ENCODE peak calls at places on chromosomes 6 and 20, in seven cellular contexts. J is dorsolateral prefrontal cortex, Y is HFF-Myc, B is ovary, S is AG04450, X is left ventricle myocardium inferior, I is GM23248. A is an unnamed sample.

GRCh38 chr6:43835872-43836419 is 65.9 kb downstream of the VEGFA start:
- DNase-seq in J (no peak), Y (no peak), B (no peak), S (no peak), X (no peak), I (peak), A (no peak)

GRCh38 chr6:12967686-12968085 is 251.1 kb downstream of the PHACTR1 start:
- DNase-seq in J (no peak), Y (peak), B (no peak), S (no peak), X (no peak), I (peak), A (peak)

GRCh38 chr6:20208687-20209378 is 3.4 kb downstream of the MBOAT1 start:
- DNase-seq in J (no peak), Y (no peak), B (no peak), S (no peak), X (no peak), I (no peak), A (no peak)

GRCh38 chr20:59765599-59766177 is 161.3 kb downstream of the PHACTR3 start:
- DNase-seq in J (no peak), Y (no peak), B (no peak), S (no peak), X (no peak), I (peak), A (no peak)

GRCh38 chr20:11338506-11339306 is 579.0 kb upstream of the BTBD3 start:
- DNase-seq in J (no peak), Y (no peak), B (no peak), S (no peak), X (no peak), I (peak), A (no peak)

GRCh38 chr6:160348552-160349441 is 619 bp downstream of the SLC22A3 start:
- DNase-seq in J (no peak), Y (no peak), B (peak), S (no peak), X (no peak), I (peak), A (no peak)

GRCh38 chr20:57678340-57678739 is 31.5 kb downstream of the PMEPA1 start:
- DNase-seq in J (no peak), Y (no peak), B (no peak), S (no peak), X (no peak), I (no peak), A (no peak)

GRCh38 chr6:110180228-110181008 is at the start of gene CDC40:
- DNase-seq in J (peak), Y (no peak), B (peak), S (no peak), X (peak), I (peak), A (no peak)

GRCh38 chr6:111683749-111684267 is 78.1 kb upstream of the TRAF3IP2 start:
- DNase-seq in J (no peak), Y (no peak), B (peak), S (peak), X (no peak), I (peak), A (peak)

GRCh38 chr6:28060381-28060780 is 20.0 kb upstream of the ZNF165 start:
- DNase-seq in J (no peak), Y (no peak), B (no peak), S (no peak), X (no peak), I (no peak), A (no peak)

GRCh38 chr6:128519132-128519930 is 1.1 kb downstream of the PTPRK start:
- DNase-seq in J (no peak), Y (no peak), B (peak), S (no peak), X (peak), I (peak), A (no peak)

GRCh38 chr6:159935065-159935464 is 33.8 kb upstream of the IGF2R start:
- DNase-seq in J (no peak), Y (no peak), B (no peak), S (no peak), X (no peak), I (peak), A (no peak)

GRCh38 chr20:21573259-21573658 is 59.4 kb upstream of the NKX2-2 start:
- DNase-seq in J (no peak), Y (no peak), B (no peak), S (no peak), X (no peak), I (no peak), A (no peak)

GRCh38 chr20:25076201-25076600 is 5.7 kb downstream of the VSX1 start:
- DNase-seq in J (no peak), Y (no peak), B (no peak), S (no peak), X (no peak), I (no peak), A (no peak)

GRCh38 chr6:17932362-17932852 is 55.0 kb downstream of the KIF13A start:
- DNase-seq in J (no peak), Y (peak), B (peak), S (peak), X (peak), I (peak), A (peak)

GRCh38 chr20:23366384-23366783 is 4.4 kb downstream of the GZF1 start:
- DNase-seq in J (no peak), Y (no peak), B (no peak), S (no peak), X (no peak), I (peak), A (no peak)

GRCh38 chr20:2890743-2891142 is 17.5 kb downstream of the PTPRA start:
- DNase-seq in J (no peak), Y (no peak), B (no peak), S (no peak), X (no peak), I (peak), A (no peak)

GRCh38 chr6:154614101-154614500 is 103.6 kb upstream of the CNKSR3 start:
- DNase-seq in J (no peak), Y (peak), B (no peak), S (no peak), X (no peak), I (peak), A (no peak)

GRCh38 chr6:168111911-168112310 is 32.9 kb upstream of the FRMD1 start:
- DNase-seq in J (no peak), Y (no peak), B (no peak), S (no peak), X (no peak), I (no peak), A (no peak)

GRCh38 chr6:53530346-53530745 is 14.6 kb downstream of the GCLC start:
- DNase-seq in J (no peak), Y (no peak), B (no peak), S (no peak), X (peak), I (peak), A (no peak)

GRCh38 chr6:20182926-20183521 is 29.2 kb downstream of the MBOAT1 start:
- DNase-seq in J (no peak), Y (no peak), B (no peak), S (no peak), X (peak), I (peak), A (no peak)

GRCh38 chr6:39377530-39377929 is 55.0 kb upstream of the KCNK16 start:
- DNase-seq in J (peak), Y (peak), B (peak), S (no peak), X (peak), I (peak), A (no peak)

GRCh38 chr6:36198986-36199385 is 2.4 kb downstream of the BRPF3 start:
- DNase-seq in J (no peak), Y (no peak), B (no peak), S (no peak), X (no peak), I (no peak), A (no peak)

GRCh38 chr20:24160563-24161355 is 172.2 kb upstream of the GGTLC1 start:
- DNase-seq in J (peak), Y (no peak), B (no peak), S (peak), X (peak), I (peak), A (peak)

GRCh38 chr20:58017237-58017969 is 211.1 kb downstream of the ANKRD60 start:
- DNase-seq in J (peak), Y (no peak), B (no peak), S (no peak), X (no peak), I (peak), A (no peak)

GRCh38 chr6:158496700-158497099 is 63.2 kb upstream of the TMEM181 start:
- DNase-seq in J (no peak), Y (no peak), B (no peak), S (no peak), X (no peak), I (no peak), A (no peak)

GRCh38 chr20:17558154-17558940 is 11.5 kb upstream of the DSTN start:
- DNase-seq in J (no peak), Y (peak), B (no peak), S (peak), X (no peak), I (peak), A (peak)

GRCh38 chr6:21185849-21186478 is 407.6 kb upstream of the SOX4 start:
- DNase-seq in J (no peak), Y (no peak), B (no peak), S (no peak), X (no peak), I (no peak), A (no peak)

GRCh38 chr6:46242921-46243320 is 72.1 kb upstream of the ENPP5 start:
- DNase-seq in J (no peak), Y (no peak), B (no peak), S (no peak), X (no peak), I (no peak), A (no peak)

GRCh38 chr6:116012471-116012949 is 48.2 kb downstream of the FRK start:
- DNase-seq in J (no peak), Y (no peak), B (no peak), S (peak), X (no peak), I (peak), A (no peak)

GRCh38 chr6:166621114-166621540 is 5.9 kb downstream of the RPS6KA2 start:
- DNase-seq in J (no peak), Y (no peak), B (no peak), S (no peak), X (no peak), I (no peak), A (no peak)

GRCh38 chr6:148793721-148794120 is 46.9 kb downstream of the UST start:
- DNase-seq in J (no peak), Y (no peak), B (no peak), S (no peak), X (no peak), I (no peak), A (no peak)

GRCh38 chr20:10527781-10528180 is 92.7 kb downstream of the SLX4IP start:
- DNase-seq in J (no peak), Y (no peak), B (no peak), S (no peak), X (no peak), I (no peak), A (no peak)

GRCh38 chr20:20463933-20464374 is 96.0 kb downstream of the INSM1 start:
- DNase-seq in J (peak), Y (no peak), B (no peak), S (no peak), X (no peak), I (peak), A (no peak)

GRCh38 chr20:57080796-57081195 is 185.6 kb downstream of the BMP7 start:
- DNase-seq in J (no peak), Y (peak), B (no peak), S (no peak), X (no peak), I (peak), A (no peak)

DNA sequence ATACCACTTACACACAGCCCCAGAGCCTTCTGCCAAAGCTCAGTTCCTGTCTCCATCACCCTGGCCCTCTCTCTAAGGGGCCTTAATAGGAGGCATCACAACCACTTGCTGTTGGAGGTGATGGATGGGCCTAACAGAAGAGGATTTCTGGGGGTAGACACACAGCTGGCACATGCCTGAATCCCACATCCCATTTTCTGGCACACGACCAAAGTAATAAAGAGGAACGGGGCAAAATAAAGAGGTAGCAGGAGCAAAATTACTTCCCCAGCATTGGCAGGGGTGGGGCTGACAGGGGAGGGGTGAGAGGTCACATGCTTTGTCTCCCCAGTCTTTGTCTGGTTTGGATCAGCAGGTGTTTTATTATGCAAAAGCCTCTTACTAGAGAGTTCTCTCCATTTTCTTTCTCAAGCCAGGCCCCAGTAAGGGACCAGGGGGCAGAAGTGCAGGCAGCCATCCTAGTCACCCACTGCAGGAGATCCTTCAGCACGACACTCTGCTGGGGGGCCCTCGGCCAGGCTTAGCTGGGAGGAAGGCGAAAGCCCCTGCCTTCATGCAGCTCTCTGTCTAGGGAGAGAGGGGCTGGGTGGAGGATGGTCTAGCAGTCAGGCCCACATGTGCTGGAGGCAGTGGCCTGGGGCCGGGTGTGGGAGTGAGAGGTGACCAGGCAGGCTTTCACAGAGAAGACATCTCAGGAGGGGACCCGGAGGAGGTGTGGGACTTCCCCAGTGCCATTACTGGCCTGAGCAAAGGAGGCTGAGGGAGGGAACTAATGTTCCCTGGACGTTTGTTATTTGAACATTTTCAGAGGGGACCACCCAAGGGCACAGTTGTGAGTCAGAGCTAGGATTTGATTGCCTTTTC is 33.7 kb upstream of the VSTM2L start:
- DNase-seq in J (no peak), Y (no peak), B (no peak), S (no peak), X (no peak), I (no peak), A (no peak)
- H3K4me3 ChIP-seq in J (no peak), Y (no peak), B (no peak), S (no peak), X (no peak), I (no peak), A (no peak)

GRCh38 chr6:142848156-142848555 is 96.8 kb downstream of the HIVEP2 start:
- DNase-seq in J (no peak), Y (no peak), B (no peak), S (no peak), X (no peak), I (no peak), A (no peak)
- H3K4me3 ChIP-seq in J (no peak), Y (no peak), B (no peak), S (no peak), X (no peak), I (no peak), A (no peak)

DNA sequence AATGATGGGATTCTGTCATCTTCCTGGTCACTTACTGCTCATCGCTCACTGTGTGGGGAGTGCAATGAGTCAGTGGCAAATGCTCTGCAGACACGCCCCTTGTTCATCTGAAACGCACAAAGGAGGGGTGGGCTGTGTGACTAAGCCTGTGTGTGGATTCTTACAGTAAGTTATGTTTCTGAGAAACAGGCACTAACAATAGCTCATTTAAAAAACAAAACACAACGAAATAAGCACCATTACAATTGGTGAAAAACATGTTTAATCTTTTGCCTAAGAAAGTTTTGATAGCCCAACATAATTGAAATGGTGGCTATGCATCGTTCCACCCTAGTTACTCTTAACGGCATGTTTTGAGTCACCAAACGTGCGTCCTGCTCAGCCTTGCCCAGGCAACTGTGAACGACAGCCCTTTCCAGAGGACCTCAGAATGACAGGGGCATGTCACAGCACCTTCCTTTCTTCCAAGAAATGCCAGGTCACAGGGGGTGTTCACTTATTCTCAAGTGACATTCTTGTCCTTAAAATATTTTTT is 118.4 kb upstream of the SGK1 start:
- DNase-seq in J (peak), Y (peak), B (peak), S (peak), X (no peak), I (peak), A (peak)
- H3K4me3 ChIP-seq in J (no peak), Y (no peak), B (no peak), S (peak), X (peak), I (peak), A (no peak)

DNA sequence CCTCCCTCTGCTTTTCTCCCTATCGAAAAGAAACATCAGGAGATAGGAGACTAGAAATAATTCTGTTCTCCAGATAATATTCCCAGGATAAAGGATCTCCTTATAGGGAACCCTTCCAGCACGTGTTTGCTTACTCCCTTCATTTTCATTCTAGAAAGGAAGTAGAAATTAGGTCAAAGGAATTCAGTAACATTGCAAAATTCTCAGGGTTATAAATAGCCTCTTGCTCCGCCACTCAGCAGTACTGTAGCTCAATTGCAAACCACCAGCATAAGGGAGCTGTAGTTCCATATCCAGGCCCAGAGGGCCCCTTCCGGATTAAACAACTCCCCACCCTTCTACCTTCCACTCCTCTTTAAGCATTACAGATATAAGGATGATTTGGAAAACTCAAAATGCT is 6.2 kb downstream of the ELMO2 start:
- DNase-seq in J (no peak), Y (peak), B (no peak), S (peak), X (no peak), I (peak), A (peak)
- H3K4me3 ChIP-seq in J (peak), Y (peak), B (no peak), S (peak), X (peak), I (peak), A (peak)

GRCh38 chr20:406200-407096 is 1.7 kb upstream of the RBCK1 start:
- DNase-seq in J (no peak), Y (no peak), B (no peak), S (no peak), X (no peak), I (no peak), A (no peak)
- H3K4me3 ChIP-seq in J (no peak), Y (no peak), B (no peak), S (no peak), X (no peak), I (peak), A (no peak)

GRCh38 chr6:96013531-96013930 is 2.2 kb upstream of the FUT9 start:
- DNase-seq in J (no peak), Y (no peak), B (no peak), S (no peak), X (no peak), I (no peak), A (no peak)

GRCh38 chr6:96014846-96015245 is 928 bp upstream of the FUT9 start:
- DNase-seq in J (no peak), Y (no peak), B (no peak), S (no peak), X (no peak), I (no peak), A (no peak)

GRCh38 chr6:96015321-96015790 is 418 bp upstream of the FUT9 start:
- DNase-seq in J (peak), Y (no peak), B (no peak), S (no peak), X (no peak), I (no peak), A (no peak)

GRCh38 chr6:96015791-96016776 is at the start of gene FUT9:
- DNase-seq in J (peak), Y (no peak), B (no peak), S (no peak), X (no peak), I (no peak), A (no peak)

DNA sequence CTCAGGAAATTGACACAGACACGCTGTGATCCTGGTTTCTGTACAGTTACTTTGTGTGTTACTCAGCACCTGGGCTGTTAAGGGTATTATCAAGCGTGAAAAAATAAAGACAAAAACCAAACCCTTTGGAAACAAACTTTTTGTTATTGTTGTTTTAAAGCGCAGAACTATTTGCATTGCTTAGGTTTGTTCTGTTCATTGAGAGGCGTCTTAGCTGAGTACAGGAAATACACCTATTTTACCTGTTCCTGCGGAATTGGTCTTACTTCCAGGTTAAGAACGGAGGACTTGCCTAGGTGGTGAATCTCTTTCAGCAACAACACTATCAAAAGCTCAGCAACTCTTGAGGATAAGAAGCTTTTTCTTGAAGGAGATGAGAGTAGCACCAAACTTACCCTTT is 1.0 kb downstream of the FUT9 start:
- DNase-seq in J (no peak), Y (no peak), B (no peak), S (no peak), X (no peak), I (no peak), A (no peak)
- H3K4me3 ChIP-seq in J (peak), Y (no peak), B (no peak), S (no peak), X (no peak), I (no peak), A (no peak)

DNA sequence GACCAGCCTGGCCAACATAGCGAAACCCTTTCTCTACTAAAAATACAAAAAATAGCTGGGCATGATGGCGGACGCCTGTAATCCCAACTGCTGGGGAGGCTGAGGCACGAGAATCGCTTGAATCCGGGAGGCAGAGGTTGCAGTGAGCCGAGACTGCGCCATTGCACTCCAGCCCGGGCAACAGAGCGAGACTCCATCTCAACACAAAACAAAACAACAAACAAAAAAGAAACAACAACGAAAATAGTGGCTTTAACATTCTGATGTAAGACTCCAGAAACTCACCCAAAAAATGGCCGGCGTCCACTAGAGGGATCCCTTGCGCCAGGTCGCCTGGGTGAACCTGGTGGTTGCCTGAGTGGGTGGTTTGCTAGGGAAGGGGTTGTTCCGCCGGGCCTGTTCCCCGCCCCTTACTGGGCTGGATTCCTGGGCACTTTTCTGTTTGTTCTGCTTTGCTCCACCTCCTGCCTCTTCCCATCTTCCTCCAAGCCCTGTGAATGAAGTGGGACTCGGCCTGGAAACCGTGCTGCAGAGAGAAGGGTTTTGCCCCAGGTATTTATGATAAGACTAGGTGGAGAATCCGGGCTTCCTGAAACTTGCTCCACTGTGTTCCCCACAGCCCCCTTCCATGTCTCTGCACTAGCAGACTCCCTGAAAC is 1.5 kb downstream of the PABPC1L start:
- DNase-seq in J (no peak), Y (no peak), B (no peak), S (no peak), X (no peak), I (peak), A (no peak)
- H3K4me3 ChIP-seq in J (no peak), Y (no peak), B (no peak), S (no peak), X (no peak), I (no peak), A (no peak)